ENCODE peak calls at places on chromosomes 4 and X, in five cellular contexts. One of them, this sample, is unnamed.

GRCh38 chr4:163892417-163892816 is 397.9 kb downstream of the TMA16 start:
- DNase-seq in H1: no peak
- DNase-seq in A549: no peak
- DNase-seq in K562: no peak
- DNase-seq in HepG2: no peak
- DNase-seq in this sample: no peak

GRCh38 chr4:3746701-3747581 is 19.2 kb upstream of the ADRA2C start:
- DNase-seq in H1: no peak
- DNase-seq in HepG2: no peak
- DNase-seq in A549: peak
- DNase-seq in K562: no peak
- DNase-seq in this sample: no peak

GRCh38 chr4:140935259-140935658 is 179.1 kb upstream of the TBC1D9 start:
- DNase-seq in K562: no peak
- DNase-seq in H1: no peak
- DNase-seq in A549: no peak
- DNase-seq in HepG2: no peak
- DNase-seq in this sample: no peak

GRCh38 chrX:40323977-40324376 is 226.2 kb upstream of the BCOR start:
- DNase-seq in A549: no peak
- DNase-seq in HepG2: no peak
- DNase-seq in K562: no peak
- DNase-seq in H1: no peak
- DNase-seq in this sample: no peak

GRCh38 chrX:40644821-40645358 is 2.5 kb downstream of the CXorf38 start:
- DNase-seq in A549: peak
- DNase-seq in K562: no peak
- DNase-seq in HepG2: peak
- DNase-seq in H1: no peak
- DNase-seq in this sample: peak

GRCh38 chr4:174929346-174929745 is 11.2 kb downstream of the ADAM29 start:
- DNase-seq in H1: no peak
- DNase-seq in K562: no peak
- DNase-seq in A549: no peak
- DNase-seq in HepG2: no peak
- DNase-seq in this sample: no peak

GRCh38 chr4:147363514-147363913 is 117.4 kb upstream of the EDNRA start:
- DNase-seq in H1: no peak
- DNase-seq in A549: no peak
- DNase-seq in K562: no peak
- DNase-seq in HepG2: no peak
- DNase-seq in this sample: no peak

GRCh38 chr4:33369366-33369899 is 2649.3 kb downstream of the PCDH7 start:
- DNase-seq in A549: no peak
- DNase-seq in K562: no peak
- DNase-seq in H1: no peak
- DNase-seq in HepG2: no peak
- DNase-seq in this sample: peak

GRCh38 chrX:9947395-9947794 is 19.8 kb upstream of the CLDN34 start:
- DNase-seq in HepG2: no peak
- DNase-seq in H1: no peak
- DNase-seq in A549: no peak
- DNase-seq in K562: no peak
- DNase-seq in this sample: no peak

GRCh38 chrX:29662759-29663503 is 552.4 kb upstream of the MAGEB2 start:
- DNase-seq in K562: no peak
- DNase-seq in H1: no peak
- DNase-seq in HepG2: peak
- DNase-seq in A549: peak
- DNase-seq in this sample: peak

GRCh38 chr4:184028571-184028996 is 123.5 kb downstream of the STOX2 start:
- DNase-seq in H1: no peak
- DNase-seq in HepG2: no peak
- DNase-seq in K562: no peak
- DNase-seq in A549: no peak
- DNase-seq in this sample: no peak

GRCh38 chrX:38166478-38167083 is 54.1 kb downstream of the SRPX start:
- DNase-seq in H1: no peak
- DNase-seq in HepG2: peak
- DNase-seq in K562: peak
- DNase-seq in A549: peak
- DNase-seq in this sample: peak

GRCh38 chrX:6151971-6152370 is 76.7 kb downstream of the NLGN4X start:
- DNase-seq in K562: no peak
- DNase-seq in H1: no peak
- DNase-seq in HepG2: no peak
- DNase-seq in A549: no peak
- DNase-seq in this sample: no peak

GRCh38 chr4:8248091-8248490 is 21.5 kb upstream of the HTRA3 start:
- DNase-seq in A549: peak
- DNase-seq in K562: no peak
- DNase-seq in H1: no peak
- DNase-seq in HepG2: no peak
- DNase-seq in this sample: no peak

GRCh38 chrX:137574784-137575298 is 8.9 kb downstream of the ZIC3 start:
- DNase-seq in A549: no peak
- DNase-seq in K562: no peak
- DNase-seq in HepG2: no peak
- DNase-seq in H1: peak
- DNase-seq in this sample: no peak

GRCh38 chrX:78455901-78456300 is 128.5 kb upstream of the CYSLTR1 start:
- DNase-seq in K562: no peak
- DNase-seq in H1: no peak
- DNase-seq in A549: peak
- DNase-seq in HepG2: no peak
- DNase-seq in this sample: no peak

GRCh38 chr4:98745372-98745771 is 87.0 kb upstream of the TSPAN5 start:
- DNase-seq in H1: no peak
- DNase-seq in A549: peak
- DNase-seq in K562: no peak
- DNase-seq in HepG2: peak
- DNase-seq in this sample: peak

GRCh38 chr4:168562021-168562691 is 65.3 kb downstream of the PALLD start:
- DNase-seq in A549: no peak
- DNase-seq in K562: no peak
- DNase-seq in HepG2: no peak
- DNase-seq in H1: no peak
- DNase-seq in this sample: peak

GRCh38 chrX:97039363-97040029 is 155.8 kb downstream of the RPA4 start:
- DNase-seq in K562: no peak
- DNase-seq in HepG2: no peak
- DNase-seq in A549: no peak
- DNase-seq in H1: no peak
- DNase-seq in this sample: peak

GRCh38 chr4:152936446-152937279 is 540 bp downstream of the FHDC1 start:
- DNase-seq in H1: peak
- DNase-seq in HepG2: no peak
- DNase-seq in A549: peak
- DNase-seq in K562: peak
- DNase-seq in this sample: peak

GRCh38 chr4:48979897-48980579 is 6.0 kb upstream of the CWH43 start:
- DNase-seq in H1: no peak
- DNase-seq in HepG2: no peak
- DNase-seq in K562: no peak
- DNase-seq in A549: no peak
- DNase-seq in this sample: no peak

GRCh38 chr4:98517444-98518021 is 140.9 kb downstream of the TSPAN5 start:
- DNase-seq in A549: peak
- DNase-seq in K562: no peak
- DNase-seq in HepG2: peak
- DNase-seq in H1: no peak
- DNase-seq in this sample: peak

GRCh38 chr4:153539058-153539826 is 73.1 kb downstream of the TMEM131L start:
- DNase-seq in H1: no peak
- DNase-seq in A549: no peak
- DNase-seq in K562: no peak
- DNase-seq in HepG2: no peak
- DNase-seq in this sample: no peak

GRCh38 chr4:126318376-126318775 is 1003.6 kb downstream of the FAT4 start:
- DNase-seq in A549: no peak
- DNase-seq in HepG2: no peak
- DNase-seq in H1: no peak
- DNase-seq in K562: no peak
- DNase-seq in this sample: no peak

DNA sequence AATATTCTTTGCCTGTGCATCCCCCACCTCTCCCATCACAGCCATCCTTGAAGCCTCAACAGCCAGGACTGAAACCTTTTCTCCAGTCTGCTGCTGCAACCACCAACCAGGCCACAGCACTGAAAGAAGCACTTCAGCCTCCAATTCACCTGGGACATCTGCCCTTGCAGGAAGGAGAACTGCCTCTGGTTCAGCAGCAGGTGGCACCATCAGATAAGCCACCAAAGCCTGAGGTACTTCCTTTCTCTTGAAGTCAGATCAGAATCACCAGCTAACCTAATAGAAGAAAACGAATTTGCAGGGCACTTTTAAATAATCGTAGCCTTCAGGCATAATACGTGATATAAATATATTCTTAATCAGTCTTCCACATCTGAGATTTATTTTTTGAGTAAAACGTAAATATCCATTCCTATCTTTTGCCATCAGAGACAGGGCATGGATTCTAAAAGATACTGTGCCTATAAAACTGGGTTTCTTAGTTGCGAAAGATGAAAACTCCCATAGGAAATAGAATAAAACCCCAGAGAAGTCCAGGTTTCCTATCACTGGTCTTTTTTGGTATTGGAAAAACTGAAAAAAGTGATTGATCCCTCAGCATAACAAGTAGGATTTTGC is 9.5 kb downstream of the AMBN start:
- DNase-seq in H1: peak
- DNase-seq in A549: peak
- DNase-seq in K562: peak
- DNase-seq in HepG2: peak
- DNase-seq in this sample: peak
- TF ChIP-seq MAFK in H1: no peak
- TF ChIP-seq MAFK in A549: no peak
- TF ChIP-seq MAFK in K562: no peak
- TF ChIP-seq MAFK in HepG2: no peak
- TF ChIP-seq MAFK in this sample: no peak

GRCh38 chrX:154096140-154097002 is 1.1 kb downstream of the MECP2 start:
- DNase-seq in A549: peak
- DNase-seq in HepG2: peak
- DNase-seq in K562: peak
- DNase-seq in H1: no peak
- DNase-seq in this sample: peak

GRCh38 chrX:154091678-154092077 is 5.8 kb downstream of the MECP2 start:
- DNase-seq in A549: no peak
- DNase-seq in HepG2: no peak
- DNase-seq in K562: no peak
- DNase-seq in H1: no peak
- DNase-seq in this sample: no peak

GRCh38 chrX:154094833-154095232 is 2.7 kb downstream of the MECP2 start:
- DNase-seq in A549: no peak
- DNase-seq in H1: no peak
- DNase-seq in HepG2: no peak
- DNase-seq in K562: no peak
- DNase-seq in this sample: no peak

GRCh38 chrX:154092371-154092770 is 5.1 kb downstream of the MECP2 start:
- DNase-seq in K562: no peak
- DNase-seq in HepG2: no peak
- DNase-seq in A549: no peak
- DNase-seq in H1: no peak
- DNase-seq in this sample: no peak

GRCh38 chrX:154093965-154094364 is 3.6 kb downstream of the MECP2 start:
- DNase-seq in A549: no peak
- DNase-seq in H1: no peak
- DNase-seq in HepG2: no peak
- DNase-seq in K562: no peak
- DNase-seq in this sample: no peak
- TF ChIP-seq MAFK in A549: no peak
- TF ChIP-seq MAFK in H1: no peak
- TF ChIP-seq MAFK in HepG2: no peak
- TF ChIP-seq MAFK in K562: no peak
- TF ChIP-seq MAFK in this sample: no peak

DNA sequence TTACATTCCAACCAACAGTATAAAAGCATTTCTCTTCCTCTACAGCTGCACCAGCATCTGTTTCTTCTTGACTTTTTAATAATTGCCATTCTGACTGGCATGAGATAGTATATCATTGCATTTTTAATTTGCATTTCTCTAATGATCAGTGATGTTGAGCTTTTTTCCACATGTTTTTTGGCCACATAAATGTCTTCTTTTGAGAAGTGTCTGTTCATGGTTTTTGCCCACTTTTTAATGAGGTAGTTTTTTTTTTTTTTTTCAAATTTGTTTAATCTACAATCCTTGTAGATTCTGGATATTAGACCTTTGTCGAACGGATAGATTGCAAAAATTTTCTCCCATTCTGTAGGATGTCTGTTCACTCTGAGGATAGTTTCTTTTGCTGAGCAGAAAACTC is 39.5 kb upstream of the TBC1D19 start:
- DNase-seq in H1: no peak
- DNase-seq in HepG2: no peak
- DNase-seq in A549: no peak
- DNase-seq in K562: no peak
- DNase-seq in this sample: no peak
- TF ChIP-seq MAFK in H1: no peak
- TF ChIP-seq MAFK in HepG2: no peak
- TF ChIP-seq MAFK in A549: no peak
- TF ChIP-seq MAFK in K562: no peak
- TF ChIP-seq MAFK in this sample: no peak

DNA sequence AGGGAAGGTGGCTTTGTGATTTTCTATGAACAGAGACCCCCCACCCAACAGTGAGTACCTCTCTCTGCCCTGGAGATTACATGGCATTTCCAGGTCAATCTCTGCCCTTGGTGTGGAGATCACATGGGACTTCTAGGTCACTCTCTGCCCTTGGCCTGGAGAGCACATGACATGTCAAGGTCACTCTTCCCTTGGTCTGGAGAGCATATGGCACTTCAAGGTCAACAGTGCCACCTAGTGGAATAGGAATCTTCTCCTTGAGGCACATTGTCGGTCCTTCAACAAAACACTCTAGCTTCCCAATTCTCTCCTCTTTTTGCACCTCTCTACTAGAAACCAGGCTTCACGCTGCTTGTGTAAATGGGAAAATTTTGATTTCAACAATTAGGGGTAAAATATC is 66.2 kb upstream of the TACR3 start:
- DNase-seq in A549: peak
- DNase-seq in K562: peak
- DNase-seq in HepG2: peak
- DNase-seq in H1: no peak
- DNase-seq in this sample: no peak
- TF ChIP-seq MAFK in A549: no peak
- TF ChIP-seq MAFK in K562: no peak
- TF ChIP-seq MAFK in HepG2: no peak
- TF ChIP-seq MAFK in H1: no peak
- TF ChIP-seq MAFK in this sample: no peak

This sample was measured in IMR-90.